ENCODE peak calls at places on chromosomes 11 and 22, in six cellular contexts. X is PC-3, D is hepatocyte, L is astrocyte, M is endothelial cell of umbilical vein, E is fibroblast of lung. N is an unnamed sample. For H3K9me3 and H3K79me2, the result is how much of the 10 kb centered on the place peaks cover.

GRCh38 chr22:33035276-33035863 is 22.8 kb downstream of the SYN3 start:
- DNase-seq in L (no peak), M (no peak), E (no peak), D (no peak), X (no peak), N (no peak)

GRCh38 chr11:1304376-1304775 is 5.1 kb downstream of the TOLLIP start:
- DNase-seq in E (no peak), X (no peak), L (no peak), M (peak), D (peak), N (peak)

GRCh38 chr11:81497202-81497804 is 1236.4 kb downstream of the FAM181B start:
- DNase-seq in E (peak), D (peak), X (peak), L (no peak), M (peak), N (peak)

GRCh38 chr22:32880061-32880460 is 78.6 kb downstream of the TIMP3 start:
- DNase-seq in D (peak), X (no peak), L (peak), E (peak), M (no peak), N (no peak)

GRCh38 chr22:43471186-43471585 is 59.4 kb downstream of the MPPED1 start:
- DNase-seq in L (no peak), E (no peak), M (no peak), X (no peak), D (no peak), N (no peak)

GRCh38 chr22:36328635-36329216 is 59.0 kb downstream of the MYH9 start:
- DNase-seq in L (peak), X (peak), D (peak), E (peak), M (peak), N (peak)

GRCh38 chr11:106880121-106880520 is 138.2 kb downstream of the GUCY1A2 start:
- DNase-seq in D (no peak), M (no peak), X (no peak), E (no peak), L (no peak), N (no peak)

GRCh38 chr11:57735655-57736298 is 5.5 kb upstream of the SELENOH start:
- DNase-seq in L (no peak), E (no peak), M (no peak), D (peak), X (no peak), N (no peak)

GRCh38 chr11:65422633-65423515 is at the start of gene NEAT1:
- DNase-seq in L (peak), E (peak), X (peak), D (peak), M (peak), N (no peak)

GRCh38 chr11:110907629-110908028 is 195.4 kb upstream of the ARHGAP20 start:
- DNase-seq in L (peak), X (peak), M (peak), E (peak), D (peak), N (no peak)

GRCh38 chr22:46707305-46707704 is 30.7 kb downstream of the CERK start:
- DNase-seq in E (no peak), L (no peak), M (no peak), D (no peak), X (no peak), N (peak)

GRCh38 chr22:17257578-17257977 is 38.3 kb upstream of the ADA2 start:
- DNase-seq in D (no peak), X (no peak), M (no peak), L (no peak), E (no peak), N (peak)

GRCh38 chr11:9264381-9265210 is 554 bp downstream of the DENND5A start:
- DNase-seq in E (peak), L (peak), X (peak), M (peak), D (peak), N (peak)

GRCh38 chr22:44574581-44575343 is 76.7 kb upstream of the RTL6 start:
- DNase-seq in M (no peak), X (no peak), D (no peak), E (no peak), L (peak), N (no peak)

GRCh38 chr11:28760676-28761390 is 652.6 kb downstream of the METTL15 start:
- DNase-seq in X (peak), E (no peak), M (no peak), D (no peak), L (peak), N (no peak)

GRCh38 chr22:32202539-32203180 is 2.2 kb downstream of the RFPL2 start:
- DNase-seq in D (peak), X (peak), L (peak), M (peak), E (peak), N (peak)

GRCh38 chr11:27898166-27898565 is 197.9 kb upstream of the BDNF start:
- DNase-seq in E (no peak), L (no peak), X (peak), M (no peak), D (no peak), N (no peak)

GRCh38 chr11:126416542-126417090 is 61.1 kb downstream of the ST3GAL4 start:
- DNase-seq in D (peak), M (peak), E (peak), X (no peak), L (peak), N (peak)

GRCh38 chr22:44431256-44431655 is 66.8 kb downstream of the RTL6 start:
- DNase-seq in D (no peak), L (no peak), X (no peak), E (no peak), M (no peak), N (peak)

GRCh38 chr22:38350444-38351359 is 33.5 kb upstream of the CSNK1E start:
- DNase-seq in D (no peak), X (no peak), E (no peak), L (no peak), M (no peak), N (peak)

GRCh38 chr22:31139866-31140716 is at the start of gene PLA2G3:
- DNase-seq in D (peak), M (peak), E (peak), X (no peak), L (peak), N (peak)

GRCh38 chr22:43155789-43156188 is 4.4 kb downstream of the TSPO start:
- DNase-seq in L (no peak), D (no peak), E (no peak), X (no peak), M (no peak), N (peak)

GRCh38 chr22:28016781-28017557 is 97.9 kb upstream of the PITPNB start:
- DNase-seq in X (no peak), E (no peak), D (no peak), L (no peak), M (no peak), N (peak)

GRCh38 chr11:48050304-48050703 is 69.9 kb downstream of the PTPRJ start:
- DNase-seq in L (no peak), D (no peak), M (no peak), E (no peak), X (no peak), N (peak)

GRCh38 chr11:19905280-19905853 is 192.7 kb downstream of the NAV2 start:
- DNase-seq in X (peak), L (peak), E (peak), M (peak), D (peak), N (no peak)

GRCh38 chr11:1411301-1411700 is 21.6 kb downstream of the BRSK2 start:
- DNase-seq in E (no peak), D (no peak), M (no peak), L (no peak), X (no peak), N (no peak)

GRCh38 chr22:36197601-36198146 is 3.9 kb downstream of the APOL4 start:
- DNase-seq in M (no peak), E (no peak), D (peak), L (no peak), X (no peak), N (no peak)

GRCh38 chr11:66860449-66860831 is 3.6 kb downstream of the LRFN4 start:
- DNase-seq in M (no peak), D (no peak), X (no peak), E (no peak), L (no peak), N (peak)

GRCh38 chr11:34830648-34831047 is 85.5 kb downstream of the APIP start:
- DNase-seq in D (no peak), L (peak), M (no peak), E (peak), X (no peak), N (no peak)

GRCh38 chr11:19935507-19935906 is 222.9 kb downstream of the NAV2 start:
- DNase-seq in M (peak), L (peak), D (no peak), E (peak), X (peak), N (peak)

GRCh38 chr11:119376197-119376847 is 5.2 kb downstream of the USP2 start:
- DNase-seq in E (peak), X (no peak), D (no peak), L (no peak), M (no peak), N (no peak)

GRCh38 chr11:91630916-91631673 is 593.5 kb upstream of the FAT3 start:
- DNase-seq in D (no peak), L (no peak), X (no peak), M (no peak), E (no peak), N (no peak)

GRCh38 chr11:114291847-114292680 is 4.1 kb upstream of the NNMT start:
- DNase-seq in M (peak), D (no peak), L (peak), X (peak), E (peak), N (no peak)

GRCh38 chr11:69537126-69537525 is 55.7 kb downstream of the LINC01488 start:
- DNase-seq in M (no peak), E (no peak), X (no peak), L (no peak), D (no peak), N (no peak)

GRCh38 chr22:46076651-46077339 is 73.5 kb upstream of the PPARA start:
- DNase-seq in X (peak), M (no peak), D (no peak), E (peak), L (peak), N (peak)

GRCh38 chr22:36136475-36136874 is 24.1 kb downstream of the APOL3 start:
- DNase-seq in L (no peak), D (no peak), E (peak), M (no peak), X (peak), N (peak)

GRCh38 chr22:39916496-39916895 is 15.6 kb downstream of the GRAP2 start:
- DNase-seq in M (no peak), L (no peak), X (no peak), D (no peak), E (no peak), N (no peak)

GRCh38 chr11:76783901-76784813 is 1.0 kb downstream of the TSKU start:
- DNase-seq in D (peak), L (peak), E (peak), X (peak), M (peak), N (peak)

GRCh38 chr11:120182790-120183491 is 27.9 kb upstream of the OAF start:
- DNase-seq in D (peak), L (no peak), E (no peak), X (peak), M (no peak), N (no peak)

DNA sequence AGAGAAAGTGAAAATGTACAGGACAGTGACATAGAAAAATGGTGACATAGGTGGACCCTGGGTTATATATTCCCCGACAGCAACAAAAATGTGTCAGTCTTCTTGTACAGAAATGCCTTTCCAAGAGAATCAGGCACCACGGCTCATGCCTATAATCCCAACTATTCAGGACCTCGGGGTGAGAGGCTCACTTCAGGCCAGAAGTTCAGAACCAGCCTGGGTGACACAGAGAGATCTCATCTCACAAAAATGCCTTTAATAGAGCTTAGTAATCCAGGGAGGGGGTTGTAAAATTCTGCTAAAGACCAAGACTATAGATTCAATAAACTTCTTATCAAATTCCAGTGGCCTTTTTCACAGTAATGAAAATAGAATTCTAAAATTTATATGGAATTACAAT is 10.7 kb downstream of the ZNF195 start:
- DNase-seq in M (no peak), L (no peak), E (no peak), X (peak), D (no peak), N (no peak)
- H3K9me3 ChIP-seq in M (under half), L (under half), E (under half), X (under half), D (under half), N (under half)

GRCh38 chr11:13450832-13451397 is 12.1 kb downstream of the BTBD10 start:
- DNase-seq in X (no peak), L (no peak), M (no peak), E (no peak), D (no peak), N (no peak)
- H3K79me2 ChIP-seq in X (half or more), L (half or more), M (half or more), E (under half), D (half or more), N (half or more)

GRCh38 chr11:18392434-18393321 is 1.7 kb upstream of the LDHA start:
- DNase-seq in L (no peak), X (no peak), E (no peak), M (no peak), D (no peak), N (no peak)
- H2AFZ ChIP-seq in L (no peak), X (no peak), E (no peak), M (no peak), D (no peak), N (no peak)

GRCh38 chr11:12464303-12464702 is 86.9 kb downstream of the PARVA start:
- DNase-seq in X (no peak), M (no peak), L (no peak), E (no peak), D (no peak), N (no peak)

GRCh38 chr11:12467610-12468009 is 90.2 kb downstream of the PARVA start:
- DNase-seq in E (no peak), M (no peak), L (no peak), D (no peak), X (no peak), N (no peak)

GRCh38 chr11:12461516-12461915 is 84.1 kb downstream of the PARVA start:
- DNase-seq in L (no peak), E (peak), X (peak), D (peak), M (no peak), N (no peak)

GRCh38 chr11:12469451-12469850 is 92.1 kb downstream of the PARVA start:
- DNase-seq in X (no peak), L (no peak), M (peak), D (peak), E (peak), N (peak)

DNA sequence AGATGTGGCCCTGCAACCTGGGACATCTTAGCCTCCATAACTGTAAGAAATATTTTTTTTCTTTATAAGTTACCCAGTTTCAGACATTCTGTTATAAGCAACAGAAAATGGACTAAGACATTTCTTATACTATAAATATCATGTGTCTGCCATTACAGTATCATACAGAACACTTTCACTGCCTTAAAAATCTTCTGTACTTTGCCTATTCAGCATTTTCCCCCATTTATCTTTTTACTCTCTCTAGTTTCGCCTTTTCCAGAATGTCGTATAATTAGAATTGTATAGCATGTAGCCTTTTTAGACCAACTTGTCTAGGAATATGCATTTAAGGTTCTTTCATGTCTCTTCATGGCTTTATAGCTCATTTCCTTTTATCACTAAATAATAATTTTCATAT is 88.0 kb downstream of the PARVA start:
- DNase-seq in M (no peak), L (no peak), E (no peak), X (no peak), D (no peak), N (no peak)
- H3K9me3 ChIP-seq in M (under half), L (under half), E (under half), X (under half), D (under half), N (under half)

GRCh38 chr22:26709617-26710390 is 52.4 kb downstream of the MIAT start:
- DNase-seq in D (no peak), M (no peak), X (no peak), L (peak), E (peak), N (peak)
- H3K79me2 ChIP-seq in D (under half), M (under half), X (under half), L (under half), E (under half), N (under half)